ENCODE peak calls at places on chromosomes 2 and 18, in ten cellular contexts. One of them, this sample, is unnamed.

GRCh38 chr2:44572196-44572900 is 210.6 kb downstream of the CAMKMT start:
- DNase-seq in PC-9: peak; percentile 9
- DNase-seq in hepatocyte: no peak
- DNase-seq in HepG2: no peak
- DNase-seq in fibroblast of lung: peak; percentile 75
- DNase-seq in keratinocyte: no peak
- DNase-seq in H9: no peak
- DNase-seq in IMR-90: peak; percentile 12
- DNase-seq in mammary epithelial cell: peak; percentile 81
- DNase-seq in neural progenitor cell: no peak
- DNase-seq in this sample: no peak

GRCh38 chr18:58601468-58602266 is 27.2 kb downstream of the ALPK2 start:
- DNase-seq in PC-9: no peak
- DNase-seq in hepatocyte: no peak
- DNase-seq in HepG2: no peak
- DNase-seq in fibroblast of lung: no peak
- DNase-seq in keratinocyte: no peak
- DNase-seq in H9: no peak
- DNase-seq in IMR-90: no peak
- DNase-seq in mammary epithelial cell: no peak
- DNase-seq in neural progenitor cell: no peak
- DNase-seq in this sample: no peak

GRCh38 chr2:178761759-178762371 is 45.4 kb downstream of the TTN start:
- DNase-seq in PC-9: peak; percentile 46
- DNase-seq in hepatocyte: peak; percentile 77
- DNase-seq in HepG2: peak; percentile 60
- DNase-seq in fibroblast of lung: peak; percentile 36
- DNase-seq in keratinocyte: no peak
- DNase-seq in H9: no peak
- DNase-seq in IMR-90: peak; percentile 49
- DNase-seq in mammary epithelial cell: peak; percentile 37
- DNase-seq in neural progenitor cell: peak; percentile 85
- DNase-seq in this sample: peak; percentile 67

GRCh38 chr2:119694994-119695521 is 16.1 kb downstream of the TMEM177 start:
- DNase-seq in PC-9: peak; percentile 63
- DNase-seq in hepatocyte: no peak
- DNase-seq in HepG2: peak; percentile 66
- DNase-seq in fibroblast of lung: peak; percentile 88
- DNase-seq in keratinocyte: no peak
- DNase-seq in H9: no peak
- DNase-seq in IMR-90: peak; percentile 54
- DNase-seq in mammary epithelial cell: peak; percentile 24
- DNase-seq in neural progenitor cell: no peak
- DNase-seq in this sample: no peak

GRCh38 chr2:88108796-88109195 is 19.1 kb downstream of the FABP1 start:
- DNase-seq in PC-9: no peak
- DNase-seq in hepatocyte: no peak
- DNase-seq in HepG2: no peak
- DNase-seq in fibroblast of lung: no peak
- DNase-seq in keratinocyte: no peak
- DNase-seq in H9: no peak
- DNase-seq in IMR-90: no peak
- DNase-seq in mammary epithelial cell: no peak
- DNase-seq in neural progenitor cell: no peak
- DNase-seq in this sample: no peak

GRCh38 chr18:67476585-67476984 is 39.9 kb downstream of the DSEL start:
- DNase-seq in PC-9: no peak
- DNase-seq in hepatocyte: no peak
- DNase-seq in HepG2: no peak
- DNase-seq in fibroblast of lung: peak; percentile 62
- DNase-seq in keratinocyte: no peak
- DNase-seq in H9: no peak
- DNase-seq in IMR-90: peak; percentile 27
- DNase-seq in mammary epithelial cell: no peak
- DNase-seq in neural progenitor cell: no peak
- DNase-seq in this sample: no peak

GRCh38 chr2:5067816-5068215 is 624.4 kb upstream of the SOX11 start:
- DNase-seq in PC-9: no peak
- DNase-seq in hepatocyte: no peak
- DNase-seq in HepG2: no peak
- DNase-seq in fibroblast of lung: no peak
- DNase-seq in keratinocyte: no peak
- DNase-seq in H9: no peak
- DNase-seq in IMR-90: no peak
- DNase-seq in mammary epithelial cell: no peak
- DNase-seq in neural progenitor cell: no peak
- DNase-seq in this sample: no peak

GRCh38 chr2:112583497-112584133 is 794 bp upstream of the CHCHD5 start:
- DNase-seq in PC-9: no peak
- DNase-seq in hepatocyte: no peak
- DNase-seq in HepG2: peak; percentile 75
- DNase-seq in fibroblast of lung: peak; percentile 17
- DNase-seq in keratinocyte: no peak
- DNase-seq in H9: no peak
- DNase-seq in IMR-90: no peak
- DNase-seq in mammary epithelial cell: no peak
- DNase-seq in neural progenitor cell: peak; percentile 11
- DNase-seq in this sample: no peak

GRCh38 chr2:74381751-74382150 is 1.6 kb upstream of the DCTN1 start:
- DNase-seq in PC-9: no peak
- DNase-seq in hepatocyte: no peak
- DNase-seq in HepG2: no peak
- DNase-seq in fibroblast of lung: no peak
- DNase-seq in keratinocyte: no peak
- DNase-seq in H9: no peak
- DNase-seq in IMR-90: no peak
- DNase-seq in mammary epithelial cell: no peak
- DNase-seq in neural progenitor cell: no peak
- DNase-seq in this sample: no peak

GRCh38 chr2:74383254-74383653 is 3.1 kb upstream of the DCTN1 start:
- DNase-seq in PC-9: no peak
- DNase-seq in hepatocyte: no peak
- DNase-seq in HepG2: peak; percentile 66
- DNase-seq in fibroblast of lung: peak; percentile 72
- DNase-seq in keratinocyte: no peak
- DNase-seq in H9: no peak
- DNase-seq in IMR-90: peak; percentile 86
- DNase-seq in mammary epithelial cell: peak; percentile 66
- DNase-seq in neural progenitor cell: no peak
- DNase-seq in this sample: no peak

GRCh38 chr2:74384051-74384450 is 3.9 kb upstream of the DCTN1 start:
- DNase-seq in PC-9: no peak
- DNase-seq in hepatocyte: no peak
- DNase-seq in HepG2: no peak
- DNase-seq in fibroblast of lung: peak; percentile 64
- DNase-seq in keratinocyte: no peak
- DNase-seq in H9: no peak
- DNase-seq in IMR-90: peak; percentile 36
- DNase-seq in mammary epithelial cell: no peak
- DNase-seq in neural progenitor cell: no peak
- DNase-seq in this sample: no peak

GRCh38 chr2:74387346-74387745 is 7.2 kb upstream of the DCTN1 start:
- DNase-seq in PC-9: no peak
- DNase-seq in hepatocyte: no peak
- DNase-seq in HepG2: no peak
- DNase-seq in fibroblast of lung: peak; percentile 57
- DNase-seq in keratinocyte: no peak
- DNase-seq in H9: no peak
- DNase-seq in IMR-90: peak; percentile 47
- DNase-seq in mammary epithelial cell: peak; percentile 23
- DNase-seq in neural progenitor cell: no peak
- DNase-seq in this sample: no peak

DNA sequence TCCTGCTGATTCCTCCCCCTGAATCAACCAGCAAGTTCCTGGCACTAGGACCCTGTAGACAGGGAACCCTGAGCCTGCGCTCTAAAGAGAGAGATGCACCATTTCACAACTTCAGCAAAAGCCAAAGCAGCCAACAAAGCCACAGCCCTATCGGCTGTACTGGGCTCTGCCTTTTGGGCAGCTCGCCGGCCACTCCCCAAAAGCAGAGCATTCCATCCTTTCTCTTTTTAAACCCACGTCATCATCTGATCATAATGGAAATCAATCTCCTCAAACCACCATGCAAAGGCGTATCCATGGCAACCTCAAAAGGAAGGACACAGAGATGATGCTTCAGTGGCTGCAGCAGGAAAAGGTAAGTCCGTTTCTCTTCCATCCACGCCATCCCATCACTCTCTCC is 5.3 kb upstream of the DCTN1 start:
- DNase-seq in PC-9: no peak
- DNase-seq in hepatocyte: no peak
- DNase-seq in HepG2: no peak
- DNase-seq in fibroblast of lung: peak; percentile 25
- DNase-seq in keratinocyte: no peak
- DNase-seq in H9: no peak
- DNase-seq in IMR-90: no peak
- DNase-seq in mammary epithelial cell: no peak
- DNase-seq in neural progenitor cell: no peak
- DNase-seq in this sample: no peak
- H4K20me1 ChIP-seq in PC-9: peaks cover 29% of the 10 kb centered on the region
- H4K20me1 ChIP-seq in hepatocyte: peaks cover 43% of the 10 kb centered on the region
- H4K20me1 ChIP-seq in HepG2: peaks cover 6% of the 10 kb centered on the region
- H4K20me1 ChIP-seq in fibroblast of lung: no peaks in the 10 kb centered on the region
- H4K20me1 ChIP-seq in keratinocyte: peaks cover 12% of the 10 kb centered on the region
- H4K20me1 ChIP-seq in H9: no peaks in the 10 kb centered on the region
- H4K20me1 ChIP-seq in IMR-90: peaks cover 41% of the 10 kb centered on the region
- H4K20me1 ChIP-seq in mammary epithelial cell: no peaks in the 10 kb centered on the region
- H4K20me1 ChIP-seq in neural progenitor cell: peaks cover 75% of the 10 kb centered on the region
- H4K20me1 ChIP-seq in this sample: peaks cover 11% of the 10 kb centered on the region

GRCh38 chr2:8631465-8632005 is 50.3 kb upstream of the ID2 start:
- DNase-seq in PC-9: no peak
- DNase-seq in hepatocyte: no peak
- DNase-seq in HepG2: no peak
- DNase-seq in fibroblast of lung: no peak
- DNase-seq in keratinocyte: no peak
- DNase-seq in H9: no peak
- DNase-seq in IMR-90: no peak
- DNase-seq in mammary epithelial cell: no peak
- DNase-seq in neural progenitor cell: no peak
- DNase-seq in this sample: peak; percentile 97
- H3K4me1 ChIP-seq in PC-9: no peaks in the 10 kb centered on the region
- H3K4me1 ChIP-seq in hepatocyte: peaks cover 45% of the 10 kb centered on the region
- H3K4me1 ChIP-seq in HepG2: peaks cover 99% of the 10 kb centered on the region
- H3K4me1 ChIP-seq in fibroblast of lung: peaks cover 26% of the 10 kb centered on the region
- H3K4me1 ChIP-seq in keratinocyte: no peaks in the 10 kb centered on the region
- H3K4me1 ChIP-seq in H9: no peaks in the 10 kb centered on the region
- H3K4me1 ChIP-seq in IMR-90: peaks cover 29% of the 10 kb centered on the region
- H3K4me1 ChIP-seq in mammary epithelial cell: no peaks in the 10 kb centered on the region
- H3K4me1 ChIP-seq in neural progenitor cell: peaks cover 8% of the 10 kb centered on the region
- H3K4me1 ChIP-seq in this sample: peaks cover 64% of the 10 kb centered on the region

DNA sequence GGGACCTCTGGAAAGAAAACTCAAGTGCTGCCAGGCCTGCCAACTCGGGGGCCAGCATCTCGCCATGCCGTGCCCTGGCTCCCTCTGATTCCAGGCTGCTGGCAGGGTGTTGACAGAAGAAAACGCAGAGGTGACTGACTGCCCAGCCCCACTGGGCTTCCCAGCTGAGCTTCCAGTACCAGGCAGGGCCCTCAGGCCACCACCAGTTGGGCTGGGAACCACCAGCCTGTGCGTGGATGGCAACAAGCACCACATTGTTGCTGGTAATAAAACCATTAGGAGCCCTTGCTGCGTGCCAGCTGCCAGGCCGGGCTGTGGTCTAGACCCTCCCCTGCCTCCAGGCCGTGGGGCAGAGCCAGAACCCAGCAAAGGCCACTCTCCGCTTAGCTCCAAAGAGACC is 9.2 kb downstream of the DNMT3A start:
- DNase-seq in PC-9: no peak
- DNase-seq in hepatocyte: no peak
- DNase-seq in HepG2: no peak
- DNase-seq in fibroblast of lung: no peak
- DNase-seq in keratinocyte: no peak
- DNase-seq in H9: no peak
- DNase-seq in IMR-90: no peak
- DNase-seq in mammary epithelial cell: no peak
- DNase-seq in neural progenitor cell: no peak
- DNase-seq in this sample: no peak
- H4K20me1 ChIP-seq in PC-9: peaks cover 9% of the 10 kb centered on the region
- H4K20me1 ChIP-seq in hepatocyte: peaks cover 92% of the 10 kb centered on the region
- H4K20me1 ChIP-seq in HepG2: no peaks in the 10 kb centered on the region
- H4K20me1 ChIP-seq in fibroblast of lung: no peaks in the 10 kb centered on the region
- H4K20me1 ChIP-seq in keratinocyte: peaks cover 8% of the 10 kb centered on the region
- H4K20me1 ChIP-seq in H9: no peaks in the 10 kb centered on the region
- H4K20me1 ChIP-seq in IMR-90: peaks cover 69% of the 10 kb centered on the region
- H4K20me1 ChIP-seq in mammary epithelial cell: no peaks in the 10 kb centered on the region
- H4K20me1 ChIP-seq in neural progenitor cell: peaks cover 13% of the 10 kb centered on the region
- H4K20me1 ChIP-seq in this sample: no peaks in the 10 kb centered on the region

GRCh38 chr2:168194784-168195522 is 52.4 kb downstream of the STK39 start:
- DNase-seq in PC-9: no peak
- DNase-seq in hepatocyte: no peak
- DNase-seq in HepG2: no peak
- DNase-seq in fibroblast of lung: peak; percentile 26
- DNase-seq in keratinocyte: no peak
- DNase-seq in H9: no peak
- DNase-seq in IMR-90: peak; percentile 63
- DNase-seq in mammary epithelial cell: no peak
- DNase-seq in neural progenitor cell: no peak
- DNase-seq in this sample: peak; percentile 27

GRCh38 chr2:168189835-168190426 is 57.5 kb downstream of the STK39 start:
- DNase-seq in PC-9: no peak
- DNase-seq in hepatocyte: peak; percentile 34
- DNase-seq in HepG2: no peak
- DNase-seq in fibroblast of lung: peak; percentile 88
- DNase-seq in keratinocyte: peak; percentile 48
- DNase-seq in H9: no peak
- DNase-seq in IMR-90: peak; percentile 84
- DNase-seq in mammary epithelial cell: peak; percentile 83
- DNase-seq in neural progenitor cell: no peak
- DNase-seq in this sample: no peak

GRCh38 chr2:168190590-168191336 is 56.6 kb downstream of the STK39 start:
- DNase-seq in PC-9: no peak
- DNase-seq in hepatocyte: peak; percentile 38
- DNase-seq in HepG2: peak; percentile 99
- DNase-seq in fibroblast of lung: peak; percentile 37
- DNase-seq in keratinocyte: no peak
- DNase-seq in H9: no peak
- DNase-seq in IMR-90: no peak
- DNase-seq in mammary epithelial cell: no peak
- DNase-seq in neural progenitor cell: peak; percentile 72
- DNase-seq in this sample: no peak

GRCh38 chr2:168192143-168192785 is 55.1 kb downstream of the STK39 start:
- DNase-seq in PC-9: no peak
- DNase-seq in hepatocyte: no peak
- DNase-seq in HepG2: peak; percentile 88
- DNase-seq in fibroblast of lung: no peak
- DNase-seq in keratinocyte: no peak
- DNase-seq in H9: no peak
- DNase-seq in IMR-90: no peak
- DNase-seq in mammary epithelial cell: no peak
- DNase-seq in neural progenitor cell: no peak
- DNase-seq in this sample: no peak

DNA sequence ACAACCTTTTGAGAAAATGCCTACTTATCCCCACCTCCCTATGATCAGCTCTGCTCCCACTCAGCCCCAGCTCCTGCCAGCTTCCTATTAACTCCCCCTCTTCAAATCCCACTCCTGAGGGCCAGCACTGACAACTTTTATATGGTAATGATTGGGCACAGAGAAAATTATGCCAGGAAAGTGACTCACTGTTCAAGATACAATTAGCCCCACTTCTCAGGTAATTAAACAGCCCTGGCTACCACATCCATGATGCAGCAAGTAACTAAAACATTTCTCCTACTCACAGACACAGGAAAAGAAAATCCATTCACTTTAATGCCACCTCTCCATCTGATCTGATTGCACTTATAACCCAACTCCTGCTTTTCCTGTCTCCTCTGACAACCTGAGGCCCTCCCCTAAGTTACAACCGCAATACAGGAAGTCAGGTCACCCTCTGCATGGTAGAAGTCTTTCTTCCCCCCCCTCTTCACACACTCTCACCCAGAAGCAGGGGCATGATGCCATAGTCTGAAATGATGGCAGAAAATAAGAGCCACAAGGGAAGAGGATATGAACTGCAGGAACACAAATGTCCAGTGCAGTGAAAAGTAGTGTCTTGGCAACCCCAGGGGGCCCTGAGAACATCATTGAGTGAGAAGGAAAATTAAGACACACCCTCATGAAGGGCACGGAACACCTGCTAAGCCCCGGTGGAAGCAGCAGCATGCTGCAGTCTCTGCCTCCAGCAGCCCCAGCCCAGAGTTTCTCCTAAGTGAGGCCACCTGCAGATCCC is 54.4 kb downstream of the STK39 start:
- DNase-seq in PC-9: no peak
- DNase-seq in hepatocyte: no peak
- DNase-seq in HepG2: no peak
- DNase-seq in fibroblast of lung: peak; percentile 36
- DNase-seq in keratinocyte: no peak
- DNase-seq in H9: no peak
- DNase-seq in IMR-90: no peak
- DNase-seq in mammary epithelial cell: no peak
- DNase-seq in neural progenitor cell: no peak
- DNase-seq in this sample: peak; percentile 57
- H3K4me1 ChIP-seq in PC-9: peaks cover 66% of the 10 kb centered on the region
- H3K4me1 ChIP-seq in hepatocyte: peaks cover 37% of the 10 kb centered on the region
- H3K4me1 ChIP-seq in HepG2: peaks cover 96% of the 10 kb centered on the region
- H3K4me1 ChIP-seq in fibroblast of lung: peaks cover 6% of the 10 kb centered on the region
- H3K4me1 ChIP-seq in keratinocyte: peaks cover 14% of the 10 kb centered on the region
- H3K4me1 ChIP-seq in H9: peaks cover 8% of the 10 kb centered on the region
- H3K4me1 ChIP-seq in IMR-90: peaks cover 17% of the 10 kb centered on the region
- H3K4me1 ChIP-seq in mammary epithelial cell: peaks cover 32% of the 10 kb centered on the region
- H3K4me1 ChIP-seq in neural progenitor cell: peaks cover 49% of the 10 kb centered on the region
- H3K4me1 ChIP-seq in this sample: peaks cover 29% of the 10 kb centered on the region

This sample was measured in OCI-LY7.